ENCODE peak calls at places on chromosome 9, in nine cellular contexts. One of them, this sample, is unnamed.
A peak's percentile ranks its signal among the peaks of the same experiment; 100 is the strongest.

GRCh38 chr9:94085062-94085639 is 887 bp downstream of the PTPDC1 start:
- DNase-seq in dorsolateral prefrontal cortex: no peak
- DNase-seq in thyroid gland: peak; percentile 28
- DNase-seq in stomach: no peak
- DNase-seq in colonic mucosa: no peak
- DNase-seq in cardiac muscle cell: peak; percentile 34
- DNase-seq in astrocyte of the spinal cord: peak; percentile 89
- DNase-seq in GM10248: no peak
- DNase-seq in prostate gland: no peak
- DNase-seq in this sample: peak; percentile 43

GRCh38 chr9:37522971-37523370 is 37.2 kb downstream of the POLR1E start:
- DNase-seq in dorsolateral prefrontal cortex: no peak
- DNase-seq in thyroid gland: no peak
- DNase-seq in stomach: no peak
- DNase-seq in colonic mucosa: no peak
- DNase-seq in cardiac muscle cell: no peak
- DNase-seq in astrocyte of the spinal cord: no peak
- DNase-seq in GM10248: no peak
- DNase-seq in prostate gland: no peak
- DNase-seq in this sample: no peak

GRCh38 chr9:109574061-109574882 is 76.2 kb upstream of the PTPN3 start:
- DNase-seq in dorsolateral prefrontal cortex: no peak
- DNase-seq in thyroid gland: peak; percentile 24
- DNase-seq in stomach: no peak
- DNase-seq in colonic mucosa: peak; percentile 47
- DNase-seq in cardiac muscle cell: peak; percentile 78
- DNase-seq in astrocyte of the spinal cord: peak; percentile 76
- DNase-seq in GM10248: peak; percentile 34
- DNase-seq in prostate gland: peak; percentile 33
- DNase-seq in this sample: peak; percentile 32

GRCh38 chr9:121453232-121453892 is 46.3 kb downstream of the GGTA1 start:
- DNase-seq in dorsolateral prefrontal cortex: no peak
- DNase-seq in thyroid gland: no peak
- DNase-seq in stomach: no peak
- DNase-seq in colonic mucosa: no peak
- DNase-seq in cardiac muscle cell: peak; percentile 40
- DNase-seq in astrocyte of the spinal cord: no peak
- DNase-seq in GM10248: no peak
- DNase-seq in prostate gland: no peak
- DNase-seq in this sample: no peak

GRCh38 chr9:120212153-120212852 is 367.7 kb downstream of the CDK5RAP2 start:
- DNase-seq in dorsolateral prefrontal cortex: no peak
- DNase-seq in thyroid gland: no peak
- DNase-seq in stomach: no peak
- DNase-seq in colonic mucosa: no peak
- DNase-seq in cardiac muscle cell: no peak
- DNase-seq in astrocyte of the spinal cord: no peak
- DNase-seq in GM10248: peak; percentile 12
- DNase-seq in prostate gland: no peak
- DNase-seq in this sample: no peak

GRCh38 chr9:123997665-123998277 is 13.8 kb upstream of the LHX2 start:
- DNase-seq in dorsolateral prefrontal cortex: no peak
- DNase-seq in thyroid gland: no peak
- DNase-seq in stomach: no peak
- DNase-seq in colonic mucosa: peak; percentile 49
- DNase-seq in cardiac muscle cell: peak; percentile 41
- DNase-seq in astrocyte of the spinal cord: no peak
- DNase-seq in GM10248: peak; percentile 73
- DNase-seq in prostate gland: peak; percentile 34
- DNase-seq in this sample: no peak

GRCh38 chr9:129575818-129576217 is 45.1 kb downstream of the C9orf50 start:
- DNase-seq in dorsolateral prefrontal cortex: no peak
- DNase-seq in thyroid gland: no peak
- DNase-seq in stomach: no peak
- DNase-seq in colonic mucosa: no peak
- DNase-seq in cardiac muscle cell: peak; percentile 61
- DNase-seq in astrocyte of the spinal cord: peak; percentile 33
- DNase-seq in GM10248: no peak
- DNase-seq in prostate gland: no peak
- DNase-seq in this sample: no peak

GRCh38 chr9:26781906-26782305 is 110.7 kb downstream of the CAAP1 start:
- DNase-seq in dorsolateral prefrontal cortex: no peak
- DNase-seq in thyroid gland: peak; percentile 23
- DNase-seq in stomach: no peak
- DNase-seq in colonic mucosa: no peak
- DNase-seq in cardiac muscle cell: peak; percentile 1
- DNase-seq in astrocyte of the spinal cord: no peak
- DNase-seq in GM10248: no peak
- DNase-seq in prostate gland: no peak
- DNase-seq in this sample: no peak

GRCh38 chr9:22452415-22453010 is 5.9 kb downstream of the DMRTA1 start:
- DNase-seq in dorsolateral prefrontal cortex: peak; percentile 41
- DNase-seq in thyroid gland: peak; percentile 53
- DNase-seq in stomach: peak; percentile 63
- DNase-seq in colonic mucosa: peak; percentile 48
- DNase-seq in cardiac muscle cell: peak; percentile 50
- DNase-seq in astrocyte of the spinal cord: peak; percentile 56
- DNase-seq in GM10248: no peak
- DNase-seq in prostate gland: peak; percentile 29
- DNase-seq in this sample: no peak

GRCh38 chr9:132216861-132217655 is 55.2 kb downstream of the NTNG2 start:
- DNase-seq in dorsolateral prefrontal cortex: no peak
- DNase-seq in thyroid gland: no peak
- DNase-seq in stomach: no peak
- DNase-seq in colonic mucosa: no peak
- DNase-seq in cardiac muscle cell: no peak
- DNase-seq in astrocyte of the spinal cord: no peak
- DNase-seq in GM10248: no peak
- DNase-seq in prostate gland: no peak
- DNase-seq in this sample: no peak

GRCh38 chr9:131366745-131367401 is 27.0 kb upstream of the PRRC2B start:
- DNase-seq in dorsolateral prefrontal cortex: no peak
- DNase-seq in thyroid gland: peak; percentile 25
- DNase-seq in stomach: peak; percentile 53
- DNase-seq in colonic mucosa: no peak
- DNase-seq in cardiac muscle cell: peak; percentile 81
- DNase-seq in astrocyte of the spinal cord: peak; percentile 54
- DNase-seq in GM10248: no peak
- DNase-seq in prostate gland: no peak
- DNase-seq in this sample: no peak

GRCh38 chr9:130680836-130681768 is 12.5 kb upstream of the EXOSC2 start:
- DNase-seq in dorsolateral prefrontal cortex: peak; percentile 85
- DNase-seq in thyroid gland: peak; percentile 88
- DNase-seq in stomach: peak; percentile 85
- DNase-seq in colonic mucosa: peak; percentile 81
- DNase-seq in cardiac muscle cell: peak; percentile 91
- DNase-seq in astrocyte of the spinal cord: peak; percentile 90
- DNase-seq in GM10248: peak; percentile 75
- DNase-seq in prostate gland: peak; percentile 41
- DNase-seq in this sample: peak; percentile 56

GRCh38 chr9:136546697-136547481 is 1.0 kb upstream of the NOTCH1 start:
- DNase-seq in dorsolateral prefrontal cortex: no peak
- DNase-seq in thyroid gland: peak; percentile 87
- DNase-seq in stomach: peak; percentile 83
- DNase-seq in colonic mucosa: peak; percentile 78
- DNase-seq in cardiac muscle cell: peak; percentile 75
- DNase-seq in astrocyte of the spinal cord: no peak
- DNase-seq in GM10248: no peak
- DNase-seq in prostate gland: peak; percentile 83
- DNase-seq in this sample: no peak

GRCh38 chr9:136545065-136545965 is 533 bp downstream of the NOTCH1 start:
- DNase-seq in dorsolateral prefrontal cortex: no peak
- DNase-seq in thyroid gland: peak; percentile 34
- DNase-seq in stomach: no peak
- DNase-seq in colonic mucosa: no peak
- DNase-seq in cardiac muscle cell: no peak
- DNase-seq in astrocyte of the spinal cord: no peak
- DNase-seq in GM10248: peak; percentile 75
- DNase-seq in prostate gland: no peak
- DNase-seq in this sample: no peak

GRCh38 chr9:136547508-136548215 is 1.8 kb upstream of the NOTCH1 start:
- DNase-seq in dorsolateral prefrontal cortex: no peak
- DNase-seq in thyroid gland: no peak
- DNase-seq in stomach: no peak
- DNase-seq in colonic mucosa: no peak
- DNase-seq in cardiac muscle cell: no peak
- DNase-seq in astrocyte of the spinal cord: no peak
- DNase-seq in GM10248: no peak
- DNase-seq in prostate gland: no peak
- DNase-seq in this sample: no peak

GRCh38 chr9:136544549-136545064 is 1.2 kb downstream of the NOTCH1 start:
- DNase-seq in dorsolateral prefrontal cortex: peak; percentile 87
- DNase-seq in thyroid gland: peak; percentile 47
- DNase-seq in stomach: peak; percentile 57
- DNase-seq in colonic mucosa: peak; percentile 87
- DNase-seq in cardiac muscle cell: peak; percentile 29
- DNase-seq in astrocyte of the spinal cord: peak; percentile 22
- DNase-seq in GM10248: peak; percentile 78
- DNase-seq in prostate gland: peak; percentile 71
- DNase-seq in this sample: no peak

DNA sequence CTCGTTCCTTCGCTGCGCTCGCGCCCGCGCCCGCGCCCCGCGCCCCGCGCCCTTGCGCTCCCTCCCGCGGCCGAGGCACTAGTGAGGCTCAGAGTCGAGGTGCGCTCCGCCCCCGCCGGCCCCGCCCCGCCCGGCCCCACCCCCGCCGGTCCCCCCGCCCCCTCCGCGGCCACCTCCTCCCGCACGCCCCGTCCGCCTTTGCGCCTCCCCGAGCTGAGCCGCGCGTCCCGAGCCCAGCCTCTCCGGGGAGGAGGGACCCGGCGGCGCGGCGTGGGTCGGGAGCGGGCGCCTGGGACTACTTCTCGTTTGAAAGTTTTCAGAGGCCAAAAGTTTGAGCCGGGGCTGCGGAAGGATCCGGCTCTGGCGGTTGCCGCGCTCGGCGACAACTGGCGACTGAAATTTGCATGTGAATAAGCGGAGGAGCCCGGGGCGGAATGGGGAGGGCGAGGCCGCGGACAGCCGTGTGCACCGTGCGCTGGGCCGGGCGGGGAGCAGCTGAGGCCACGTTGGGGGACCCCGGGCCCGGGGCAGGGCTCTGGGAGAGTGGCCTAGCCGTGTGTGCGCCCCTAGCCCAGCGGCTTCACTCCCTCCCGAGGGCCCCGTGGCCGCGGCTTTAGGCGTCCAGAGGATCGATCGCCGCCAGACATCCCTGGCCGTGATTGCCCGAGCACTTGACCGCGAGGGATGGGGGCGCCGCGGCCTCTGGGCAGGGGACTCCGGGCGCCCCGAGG is at the start of gene NOTCH1:
- DNase-seq in dorsolateral prefrontal cortex: peak; percentile 73
- DNase-seq in thyroid gland: peak; percentile 95
- DNase-seq in stomach: peak; percentile 93
- DNase-seq in colonic mucosa: peak; percentile 91
- DNase-seq in cardiac muscle cell: peak; percentile 96
- DNase-seq in astrocyte of the spinal cord: peak; percentile 91
- DNase-seq in GM10248: peak; percentile 94
- DNase-seq in prostate gland: peak; percentile 91
- DNase-seq in this sample: peak; percentile 47
- TF ChIP-seq CTCF in dorsolateral prefrontal cortex: peak; percentile 11
- TF ChIP-seq CTCF in thyroid gland: peak; percentile 1
- TF ChIP-seq CTCF in stomach: no peak
- TF ChIP-seq CTCF in colonic mucosa: no peak
- TF ChIP-seq CTCF in cardiac muscle cell: no peak
- TF ChIP-seq CTCF in astrocyte of the spinal cord: no peak
- TF ChIP-seq CTCF in GM10248: peak; percentile 10
- TF ChIP-seq CTCF in prostate gland: peak; percentile 12
- TF ChIP-seq CTCF in this sample: no peak

DNA sequence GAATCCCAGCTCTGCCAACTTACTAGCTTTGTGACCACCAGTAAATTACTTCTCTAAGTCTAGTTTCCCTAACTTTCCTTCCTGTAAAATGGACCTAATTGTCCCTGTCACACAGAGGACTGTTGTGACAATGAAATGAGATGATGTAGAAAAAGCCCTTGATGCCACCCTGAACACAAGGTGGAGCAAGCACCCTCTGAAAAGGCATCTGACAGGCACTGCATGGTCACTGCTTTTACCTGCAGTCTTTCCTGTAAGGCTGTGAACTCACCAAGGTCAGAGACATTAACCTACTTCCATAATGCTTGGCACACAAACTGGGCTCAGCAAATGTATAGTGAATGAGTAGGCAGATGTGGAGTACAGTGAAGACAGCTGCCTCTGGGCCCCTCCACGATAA is 6.1 kb downstream of the SLC31A2 start:
- DNase-seq in dorsolateral prefrontal cortex: no peak
- DNase-seq in thyroid gland: no peak
- DNase-seq in stomach: no peak
- DNase-seq in colonic mucosa: no peak
- DNase-seq in cardiac muscle cell: no peak
- DNase-seq in astrocyte of the spinal cord: no peak
- DNase-seq in GM10248: no peak
- DNase-seq in prostate gland: no peak
- DNase-seq in this sample: no peak
- TF ChIP-seq CTCF in dorsolateral prefrontal cortex: no peak
- TF ChIP-seq CTCF in thyroid gland: no peak
- TF ChIP-seq CTCF in stomach: no peak
- TF ChIP-seq CTCF in colonic mucosa: no peak
- TF ChIP-seq CTCF in cardiac muscle cell: no peak
- TF ChIP-seq CTCF in astrocyte of the spinal cord: no peak
- TF ChIP-seq CTCF in GM10248: peak; percentile 25
- TF ChIP-seq CTCF in prostate gland: no peak
- TF ChIP-seq CTCF in this sample: no peak

GRCh38 chr9:125989524-125990180 is 242.5 kb downstream of the PBX3 start:
- DNase-seq in dorsolateral prefrontal cortex: peak; percentile 13
- DNase-seq in thyroid gland: no peak
- DNase-seq in stomach: no peak
- DNase-seq in colonic mucosa: no peak
- DNase-seq in cardiac muscle cell: no peak
- DNase-seq in astrocyte of the spinal cord: no peak
- DNase-seq in GM10248: no peak
- DNase-seq in prostate gland: no peak
- DNase-seq in this sample: no peak
- TF ChIP-seq CTCF in dorsolateral prefrontal cortex: no peak
- TF ChIP-seq CTCF in thyroid gland: no peak
- TF ChIP-seq CTCF in stomach: no peak
- TF ChIP-seq CTCF in colonic mucosa: no peak
- TF ChIP-seq CTCF in cardiac muscle cell: no peak
- TF ChIP-seq CTCF in astrocyte of the spinal cord: no peak
- TF ChIP-seq CTCF in GM10248: no peak
- TF ChIP-seq CTCF in prostate gland: no peak
- TF ChIP-seq CTCF in this sample: no peak

DNA sequence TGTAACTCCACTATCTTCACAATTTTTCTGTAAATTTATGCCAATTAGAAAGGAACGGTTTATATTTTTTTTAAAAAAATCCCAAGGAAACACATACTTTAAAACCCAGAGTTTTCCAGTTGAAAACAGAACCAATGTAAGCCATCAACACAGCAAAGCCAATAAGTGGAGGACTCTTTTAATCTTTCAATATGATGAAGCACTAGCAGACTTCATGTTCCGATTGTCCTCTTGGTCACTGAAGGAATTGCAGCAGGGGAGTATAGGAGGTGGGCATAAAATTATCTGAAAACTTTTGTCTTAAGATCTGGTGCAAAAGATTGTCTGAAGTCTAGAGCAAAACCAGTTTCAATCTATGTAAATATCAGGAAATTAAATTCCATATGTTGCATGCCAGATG is 102.1 kb upstream of the PAPPA start:
- DNase-seq in dorsolateral prefrontal cortex: no peak
- DNase-seq in thyroid gland: no peak
- DNase-seq in stomach: no peak
- DNase-seq in colonic mucosa: no peak
- DNase-seq in cardiac muscle cell: no peak
- DNase-seq in astrocyte of the spinal cord: no peak
- DNase-seq in GM10248: no peak
- DNase-seq in prostate gland: no peak
- DNase-seq in this sample: no peak
- TF ChIP-seq CTCF in dorsolateral prefrontal cortex: no peak
- TF ChIP-seq CTCF in thyroid gland: no peak
- TF ChIP-seq CTCF in stomach: no peak
- TF ChIP-seq CTCF in colonic mucosa: no peak
- TF ChIP-seq CTCF in cardiac muscle cell: no peak
- TF ChIP-seq CTCF in astrocyte of the spinal cord: no peak
- TF ChIP-seq CTCF in GM10248: no peak
- TF ChIP-seq CTCF in prostate gland: no peak
- TF ChIP-seq CTCF in this sample: no peak